ENCODE peak calls at places on chromosomes 11 and 22, in seven cellular contexts. N is globus pallidus, L is caudate nucleus, R is ELR, A is endothelial cell, P is fibroblast of mammary gland, X is T-helper 9 cell. Y is an unnamed sample.

GRCh38 chr11:69464621-69464960 is 16.9 kb upstream of the LINC01488 start:
- DNase-seq in R (no peak), X (no peak), A (no peak), N (no peak), L (no peak), P (no peak), Y (no peak)

GRCh38 chr22:44337658-44338004 is 24.9 kb upstream of the SHISAL1 start:
- DNase-seq in X (no peak), A (no peak), P (peak; percentile 66), L (peak; percentile 19), N (no peak), R (peak; percentile 79), Y (no peak)

GRCh38 chr11:22508691-22509090 is 116.9 kb downstream of the FANCF start:
- DNase-seq in R (no peak), N (no peak), A (no peak), X (no peak), P (no peak), L (no peak), Y (no peak)

GRCh38 chr11:67289651-67290479 is 762 bp downstream of the ANKRD13D start:
- DNase-seq in X (no peak), P (no peak), L (no peak), A (no peak), R (peak; percentile 58), N (no peak), Y (no peak)

GRCh38 chr11:628056-628455 is 1.1 kb upstream of the SCT start:
- DNase-seq in N (no peak), L (no peak), X (no peak), P (no peak), A (no peak), R (no peak), Y (no peak)

GRCh38 chr22:50034126-50035081 is 21.8 kb upstream of the IL17REL start:
- DNase-seq in A (no peak), X (no peak), N (no peak), L (no peak), P (peak; percentile 24), R (peak; percentile 35), Y (no peak)

GRCh38 chr11:108635106-108635505 is 29.8 kb upstream of the DDX10 start:
- DNase-seq in N (no peak), A (no peak), L (no peak), X (no peak), P (no peak), R (no peak), Y (no peak)

GRCh38 chr11:41115066-41115465 is 344.4 kb downstream of the LRRC4C start:
- DNase-seq in X (no peak), L (no peak), P (no peak), R (no peak), N (no peak), A (no peak), Y (no peak)

GRCh38 chr11:28833670-28834069 is 725.5 kb downstream of the METTL15 start:
- DNase-seq in P (peak; percentile 72), R (peak; percentile 99), X (no peak), N (no peak), A (no peak), L (no peak), Y (no peak)

GRCh38 chr22:37563153-37564081 is 3.1 kb downstream of the CDC42EP1 start:
- DNase-seq in R (peak; percentile 96), A (no peak), P (peak; percentile 94), N (peak; percentile 98), L (peak; percentile 85), X (no peak), Y (no peak)

GRCh38 chr11:72225411-72225951 is 914 bp downstream of the INPPL1 start:
- DNase-seq in L (no peak), N (no peak), X (no peak), A (no peak), P (peak; percentile 7), R (peak; percentile 34), Y (no peak)

GRCh38 chr11:72752088-72752914 is at the start of gene ARAP1:
- DNase-seq in A (peak; percentile 59), R (peak; percentile 97), P (peak; percentile 39), L (peak; percentile 71), N (peak; percentile 84), X (peak; percentile 81), Y (peak; percentile 64)

GRCh38 chr11:65884716-65885092 is 3.6 kb downstream of the FIBP start:
- DNase-seq in N (peak; percentile 78), A (peak; percentile 90), P (peak; percentile 73), L (peak; percentile 73), R (peak; percentile 77), X (peak; percentile 81), Y (peak; percentile 45)

GRCh38 chr11:113937918-113938317 is 33.3 kb downstream of the HTR3B start:
- DNase-seq in P (no peak), A (no peak), R (no peak), N (no peak), X (no peak), L (no peak), Y (no peak)

GRCh38 chr11:134511255-134511654 is 99.2 kb upstream of the B3GAT1 start:
- DNase-seq in L (no peak), R (no peak), A (no peak), X (no peak), N (no peak), P (no peak), Y (no peak)

GRCh38 chr11:123472236-123472935 is 42.3 kb downstream of the GRAMD1B start:
- DNase-seq in N (no peak), R (no peak), P (no peak), L (no peak), A (no peak), X (no peak), Y (no peak)

GRCh38 chr11:9615031-9615451 is 41.6 kb downstream of the WEE1 start:
- DNase-seq in X (no peak), N (no peak), L (no peak), P (no peak), R (no peak), A (no peak), Y (no peak)

GRCh38 chr22:40008726-40009125 is 14.0 kb downstream of the FAM83F start:
- DNase-seq in P (no peak), R (peak; percentile 28), N (no peak), A (no peak), L (no peak), X (no peak), Y (no peak)

GRCh38 chr22:50694099-50694498 is 21.5 kb downstream of the SHANK3 start:
- DNase-seq in R (peak; percentile 23), X (no peak), L (no peak), P (no peak), N (no peak), A (no peak), Y (no peak)

GRCh38 chr11:46038529-46038928 is 82.7 kb downstream of the PHF21A start:
- DNase-seq in R (no peak), N (no peak), L (no peak), P (no peak), A (no peak), X (no peak), Y (no peak)

GRCh38 chr11:69874984-69875673 is 55.9 kb upstream of the FGF3 start:
- DNase-seq in P (no peak), R (no peak), X (no peak), N (no peak), A (no peak), L (no peak), Y (no peak)

GRCh38 chr11:128497057-128497957 is 90.1 kb downstream of the ETS1 start:
- DNase-seq in L (no peak), N (no peak), R (peak; percentile 97), X (no peak), A (no peak), P (peak; percentile 100), Y (no peak)